ENCODE peak calls at places on chromosomes 3 and 15, in six cellular contexts. F is iPS DF 6.9, O is hepatocyte, S is cardiac muscle cell, C is fibroblast of lung, X is BE2C. H is an unnamed sample.

GRCh38 chr3:114496874-114497273 is 203.0 kb downstream of the TIGIT start:
- DNase-seq in F (no peak), O (peak; percentile 27), S (peak; percentile 82), C (peak; percentile 44), X (no peak), H (no peak)

GRCh38 chr15:73722425-73722824 is 30.7 kb downstream of the INSYN1 start:
- DNase-seq in F (no peak), O (no peak), S (no peak), C (no peak), X (no peak), H (no peak)

GRCh38 chr15:60917469-60918130 is 311.5 kb downstream of the RORA start:
- DNase-seq in F (no peak), O (peak; percentile 24), S (peak; percentile 63), C (no peak), X (no peak), H (no peak)

GRCh38 chr3:49013738-49014660 is 4.4 kb downstream of the DALRD3 start:
- DNase-seq in F (no peak), O (peak; percentile 67), S (peak; percentile 47), C (no peak), X (peak; percentile 57), H (peak; percentile 70)

GRCh38 chr3:40173291-40173710 is 136.2 kb upstream of the EIF1B start:
- DNase-seq in F (no peak), O (no peak), S (no peak), C (no peak), X (no peak), H (no peak)

GRCh38 chr3:101803152-101803782 is 24.3 kb downstream of the NXPE3 start:
- DNase-seq in F (no peak), O (peak; percentile 90), S (peak; percentile 87), C (peak; percentile 56), X (peak; percentile 52), H (peak; percentile 56)

GRCh38 chr15:51341366-51342248 is at the start of gene GLDN:
- DNase-seq in F (no peak), O (peak; percentile 42), S (peak; percentile 28), C (peak; percentile 46), X (peak; percentile 56), H (peak; percentile 40)

GRCh38 chr15:67884514-67885225 is 44.8 kb upstream of the RNU6-1 start:
- DNase-seq in F (peak; percentile 31), O (peak; percentile 96), S (peak; percentile 92), C (peak; percentile 76), X (peak; percentile 78), H (peak; percentile 95)

GRCh38 chr15:90414408-90415028 is 26.5 kb downstream of the IQGAP1 start:
- DNase-seq in F (no peak), O (peak; percentile 37), S (peak; percentile 42), C (peak; percentile 93), X (no peak), H (no peak)

GRCh38 chr3:129662230-129662629 is 55.8 kb upstream of the PLXND1 start:
- DNase-seq in F (no peak), O (no peak), S (peak; percentile 25), C (peak; percentile 45), X (no peak), H (no peak)

GRCh38 chr15:81053621-81054020 is 52.9 kb downstream of the TLNRD1 start:
- DNase-seq in F (no peak), O (no peak), S (no peak), C (no peak), X (no peak), H (no peak)

GRCh38 chr3:160373655-160374054 is 25.4 kb downstream of the IFT80 start:
- DNase-seq in F (no peak), O (no peak), S (no peak), C (no peak), X (no peak), H (no peak)

GRCh38 chr3:148158210-148158609 is 539.5 kb upstream of the AGTR1 start:
- DNase-seq in F (no peak), O (no peak), S (peak; percentile 86), C (peak; percentile 79), X (peak; percentile 64), H (no peak)

GRCh38 chr15:80503319-80503952 is 99.3 kb downstream of the ARNT2 start:
- DNase-seq in F (no peak), O (no peak), S (no peak), C (no peak), X (no peak), H (no peak)

DNA sequence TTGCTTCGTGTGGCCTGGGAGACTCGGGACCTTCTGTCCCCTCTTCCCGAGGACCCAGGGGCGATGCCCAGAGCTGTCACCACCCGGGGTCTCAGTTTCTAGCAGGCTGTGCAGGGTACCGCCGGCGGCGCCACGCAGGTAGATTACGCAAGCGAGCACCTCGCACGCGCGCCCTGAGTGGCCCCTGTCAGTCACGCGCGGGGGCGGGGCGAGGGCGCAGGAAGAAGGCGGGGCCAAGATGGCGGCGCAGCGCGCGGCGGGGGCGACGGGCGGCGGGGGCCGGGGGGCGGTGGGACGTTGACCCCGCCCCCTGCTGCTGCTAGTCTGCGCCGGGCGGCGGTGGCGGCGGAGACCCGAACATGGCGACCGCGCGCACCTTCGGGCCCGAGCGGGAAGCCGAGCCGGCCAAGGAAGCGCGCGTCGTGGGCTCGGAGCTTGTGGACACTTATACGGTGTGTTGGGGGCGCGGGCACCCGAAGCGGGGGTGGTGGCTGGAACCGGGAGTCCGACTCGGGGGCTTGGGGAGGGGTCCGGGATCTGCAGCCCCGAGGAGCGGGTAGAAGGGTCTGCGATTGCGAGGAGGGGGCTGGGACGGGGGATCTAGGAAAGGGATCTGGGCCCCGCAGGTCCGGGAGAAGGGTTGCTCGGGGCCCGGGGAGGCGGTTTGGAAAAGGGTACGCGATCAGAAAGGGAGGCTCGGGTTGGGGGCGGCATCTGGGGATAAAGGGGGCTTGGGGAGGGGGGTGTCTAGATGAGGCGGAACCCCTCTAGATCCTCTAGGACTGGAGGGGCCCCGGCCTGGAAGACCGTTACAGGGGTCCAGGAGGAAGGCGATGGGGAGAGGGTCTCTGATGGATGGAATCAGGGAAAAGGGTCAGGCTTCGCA is at the start of gene NISCH:
- DNase-seq in F (no peak), O (peak; percentile 97), S (peak; percentile 79), C (peak; percentile 61), X (peak; percentile 88), H (peak; percentile 96)
- H3K4me1 ChIP-seq in F (peaks cover 10% of the 10 kb centered on the region), O (peaks cover 21% of the 10 kb centered on the region), S (peaks cover 40% of the 10 kb centered on the region), C (peaks cover 7% of the 10 kb centered on the region), X (no peaks in the 10 kb centered on the region), H (peaks cover 11% of the 10 kb centered on the region)

GRCh38 chr15:91970142-91970541 is 116.6 kb downstream of the SLCO3A1 start:
- DNase-seq in F (no peak), O (no peak), S (peak; percentile 89), C (peak; percentile 28), X (no peak), H (peak; percentile 35)
- H3K4me1 ChIP-seq in F (peaks cover 5% of the 10 kb centered on the region), O (no peaks in the 10 kb centered on the region), S (peaks cover 23% of the 10 kb centered on the region), C (peaks cover 6% of the 10 kb centered on the region), X (peaks cover 6% of the 10 kb centered on the region), H (peaks cover 3% of the 10 kb centered on the region)

DNA sequence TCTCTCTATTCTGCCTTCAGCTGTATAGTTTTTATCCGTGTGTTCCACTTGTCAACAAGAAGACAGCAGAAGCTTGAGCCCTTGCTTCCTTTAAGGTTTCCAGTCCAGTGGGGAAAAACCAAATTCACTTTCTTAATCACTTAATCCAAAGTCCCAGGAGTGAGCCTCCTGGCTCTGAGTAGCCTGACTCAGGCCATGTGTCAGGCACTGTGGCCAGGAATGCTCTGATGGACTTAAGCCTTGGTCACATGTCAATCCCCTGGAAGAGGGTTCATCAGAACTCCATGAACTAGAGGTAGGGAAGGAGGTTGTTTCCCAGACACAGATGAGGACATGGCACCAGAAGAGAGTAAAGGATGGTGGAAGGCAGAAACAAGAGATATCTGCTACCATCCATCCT is 8.8 kb downstream of the VIPR1 start:
- DNase-seq in F (no peak), O (no peak), S (no peak), C (no peak), X (no peak), H (no peak)
- H3K4me1 ChIP-seq in F (peaks cover 5% of the 10 kb centered on the region), O (peaks cover 39% of the 10 kb centered on the region), S (no peaks in the 10 kb centered on the region), C (no peaks in the 10 kb centered on the region), X (no peaks in the 10 kb centered on the region), H (peaks cover 65% of the 10 kb centered on the region)

GRCh38 chr3:169969696-169970095 is 3.1 kb downstream of the SEC62 start:
- DNase-seq in F (no peak), O (no peak), S (no peak), C (no peak), X (no peak), H (no peak)
- H3K4me1 ChIP-seq in F (no peaks in the 10 kb centered on the region), O (peaks cover 17% of the 10 kb centered on the region), S (peaks cover 22% of the 10 kb centered on the region), C (peaks cover 6% of the 10 kb centered on the region), X (no peaks in the 10 kb centered on the region), H (peaks cover 16% of the 10 kb centered on the region)

GRCh38 chr15:101139986-101140696 is 111.7 kb downstream of the CHSY1 start:
- DNase-seq in F (no peak), O (no peak), S (no peak), C (no peak), X (no peak), H (no peak)

GRCh38 chr15:101142711-101143110 is 109.1 kb downstream of the CHSY1 start:
- DNase-seq in F (no peak), O (no peak), S (no peak), C (no peak), X (no peak), H (no peak)

GRCh38 chr15:101143321-101143720 is 108.5 kb downstream of the CHSY1 start:
- DNase-seq in F (no peak), O (no peak), S (no peak), C (no peak), X (no peak), H (no peak)

GRCh38 chr15:101140697-101141065 is 111.2 kb downstream of the CHSY1 start:
- DNase-seq in F (no peak), O (no peak), S (no peak), C (no peak), X (no peak), H (no peak)

GRCh38 chr15:101141926-101142527 is 109.8 kb downstream of the CHSY1 start:
- DNase-seq in F (no peak), O (no peak), S (no peak), C (no peak), X (no peak), H (no peak)
- H3K4me1 ChIP-seq in F (no peaks in the 10 kb centered on the region), O (no peaks in the 10 kb centered on the region), S (peaks cover 27% of the 10 kb centered on the region), C (peaks cover 2% of the 10 kb centered on the region), X (peaks cover 15% of the 10 kb centered on the region), H (no peaks in the 10 kb centered on the region)

GRCh38 chr15:77004189-77004588 is 9.3 kb downstream of the PSTPIP1 start:
- DNase-seq in F (no peak), O (no peak), S (no peak), C (no peak), X (no peak), H (peak; percentile 75)

GRCh38 chr15:77002436-77002835 is 7.5 kb downstream of the PSTPIP1 start:
- DNase-seq in F (no peak), O (no peak), S (no peak), C (peak; percentile 24), X (no peak), H (peak; percentile 26)

GRCh38 chr15:77001966-77002365 is 7.0 kb downstream of the PSTPIP1 start:
- DNase-seq in F (no peak), O (no peak), S (no peak), C (no peak), X (no peak), H (no peak)

GRCh38 chr15:77001351-77001750 is 6.4 kb downstream of the PSTPIP1 start:
- DNase-seq in F (no peak), O (no peak), S (no peak), C (no peak), X (no peak), H (peak; percentile 33)

GRCh38 chr15:77002954-77003912 is 8.3 kb downstream of the PSTPIP1 start:
- DNase-seq in F (no peak), O (no peak), S (no peak), C (no peak), X (peak; percentile 2), H (peak; percentile 57)
- H3K4me1 ChIP-seq in F (no peaks in the 10 kb centered on the region), O (no peaks in the 10 kb centered on the region), S (no peaks in the 10 kb centered on the region), C (no peaks in the 10 kb centered on the region), X (peaks cover 8% of the 10 kb centered on the region), H (no peaks in the 10 kb centered on the region)

H was measured in mucosa of descending colon.